ENCODE peak calls at places on chromosomes 7 and 10, in eight cellular contexts. F is Caco-2; E is T follicular helper cell; N is effector CD4-positive, alpha-beta T cell; H is iris pigment epithelial cell; R is tibial artery; M is ovary; C is activated T-helper 1 cell treated with anti-CD3 and anti-CD28 coated beads, Interleukin-2, amount 50 U/mL, for 16 hours. P is an unnamed sample.

GRCh38 chr10:78868048-78868447 is 200.7 kb upstream of the ZMIZ1 start:
- DNase-seq in F (no peak), E (no peak), N (no peak), H (no peak), R (no peak), M (no peak), C (no peak), P (no peak)

GRCh38 chr10:46560381-46560780 is 3.9 kb upstream of the GPRIN2 start:
- DNase-seq in F (peak), E (no peak), N (peak), H (no peak), R (peak), M (peak), C (no peak), P (no peak)

GRCh38 chr7:142301299-142301698 is 43.4 kb upstream of the PRSS58 start:
- DNase-seq in F (no peak), E (no peak), N (no peak), H (no peak), R (no peak), M (no peak), C (no peak), P (no peak)

GRCh38 chr7:55308186-55308929 is 56.8 kb upstream of the LANCL2 start:
- DNase-seq in F (peak), E (no peak), N (no peak), H (peak), R (no peak), M (no peak), C (no peak), P (no peak)

GRCh38 chr10:95414844-95415545 is 124.2 kb upstream of the PDLIM1 start:
- DNase-seq in F (no peak), E (no peak), N (no peak), H (no peak), R (peak), M (no peak), C (no peak), P (no peak)

GRCh38 chr10:97747573-97747972 is 10.6 kb downstream of the ZFYVE27 start:
- DNase-seq in F (no peak), E (no peak), N (no peak), H (no peak), R (no peak), M (no peak), C (no peak), P (no peak)

GRCh38 chr7:151801782-151802468 is 75.0 kb downstream of the PRKAG2 start:
- DNase-seq in F (no peak), E (no peak), N (no peak), H (no peak), R (no peak), M (no peak), C (no peak), P (no peak)

GRCh38 chr10:62895058-62895457 is 78.9 kb upstream of the EGR2 start:
- DNase-seq in F (no peak), E (no peak), N (no peak), H (no peak), R (no peak), M (no peak), C (no peak), P (no peak)

GRCh38 chr10:129626309-129626708 is 159.3 kb downstream of the MGMT start:
- DNase-seq in F (no peak), E (no peak), N (no peak), H (no peak), R (no peak), M (no peak), C (no peak), P (no peak)

GRCh38 chr7:128948312-128948973 is 10.7 kb downstream of the IRF5 start:
- DNase-seq in F (no peak), E (no peak), N (no peak), H (no peak), R (no peak), M (no peak), C (no peak), P (no peak)

GRCh38 chr7:45596665-45597095 is 22.5 kb downstream of the ADCY1 start:
- DNase-seq in F (no peak), E (no peak), N (no peak), H (no peak), R (no peak), M (no peak), C (no peak), P (no peak)

GRCh38 chr7:70434376-70434775 is 697.6 kb upstream of the GALNT17 start:
- DNase-seq in F (peak), E (no peak), N (no peak), H (no peak), R (no peak), M (no peak), C (no peak), P (no peak)

GRCh38 chr7:51589111-51589510 is 272.5 kb upstream of the COBL start:
- DNase-seq in F (no peak), E (no peak), N (no peak), H (no peak), R (no peak), M (no peak), C (no peak), P (no peak)

GRCh38 chr7:132687981-132688383 is 111.7 kb upstream of the PLXNA4 start:
- DNase-seq in F (no peak), E (no peak), N (no peak), H (no peak), R (no peak), M (no peak), C (no peak), P (no peak)

GRCh38 chr10:76356557-76356956 is 925.1 kb downstream of the LRMDA start:
- DNase-seq in F (no peak), E (no peak), N (no peak), H (no peak), R (no peak), M (no peak), C (no peak), P (no peak)

GRCh38 chr10:103181244-103181643 is 11.8 kb downstream of the NT5C2 start:
- DNase-seq in F (no peak), E (no peak), N (no peak), H (no peak), R (no peak), M (no peak), C (no peak), P (no peak)

GRCh38 chr10:119663866-119664698 is 12.9 kb downstream of the BAG3 start:
- DNase-seq in F (no peak), E (peak), N (peak), H (no peak), R (no peak), M (no peak), C (no peak), P (no peak)

GRCh38 chr10:47190301-47190700 is 109.7 kb upstream of the GDF10 start:
- DNase-seq in F (no peak), E (no peak), N (no peak), H (no peak), R (no peak), M (no peak), C (no peak), P (no peak)

GRCh38 chr10:86706977-86707376 is 38.7 kb downstream of the LDB3 start:
- DNase-seq in F (no peak), E (no peak), N (no peak), H (no peak), R (no peak), M (no peak), C (no peak), P (no peak)

GRCh38 chr10:127196227-127196954 is at the start of gene INSYN2A:
- DNase-seq in F (no peak), E (no peak), N (no peak), H (peak), R (no peak), M (peak), C (no peak), P (no peak)

GRCh38 chr10:5291501-5292195 is 73.1 kb upstream of the UCN3 start:
- DNase-seq in F (no peak), E (peak), N (peak), H (peak), R (peak), M (no peak), C (no peak), P (no peak)

GRCh38 chr7:98014830-98015229 is 24.8 kb upstream of the OCM2 start:
- DNase-seq in F (no peak), E (no peak), N (no peak), H (no peak), R (no peak), M (no peak), C (no peak), P (no peak)

GRCh38 chr10:113006656-113007342 is 56.8 kb downstream of the TCF7L2 start:
- DNase-seq in F (no peak), E (no peak), N (no peak), H (no peak), R (no peak), M (no peak), C (no peak), P (no peak)

GRCh38 chr10:114631678-114632417 is 26.2 kb downstream of the ABLIM1 start:
- DNase-seq in F (peak), E (no peak), N (no peak), H (no peak), R (no peak), M (peak), C (no peak), P (no peak)

GRCh38 chr7:18457832-18458231 is 37.7 kb upstream of the HDAC9 start:
- DNase-seq in F (no peak), E (no peak), N (no peak), H (no peak), R (no peak), M (no peak), C (no peak), P (no peak)

GRCh38 chr10:44853148-44853734 is 57.9 kb upstream of the TMEM72 start:
- DNase-seq in F (no peak), E (no peak), N (no peak), H (peak), R (no peak), M (no peak), C (no peak), P (no peak)

GRCh38 chr10:132679217-132679595 is 106.7 kb downstream of the NKX6-2 start:
- DNase-seq in F (no peak), E (no peak), N (no peak), H (no peak), R (peak), M (peak), C (no peak), P (no peak)

P was measured in iPS DF 6.9.